ENCODE peak calls at places on chromosomes 6 and 20, in five cellular contexts. D is K562, B is neural progenitor cell, E is AG04450, H is fibroblast of lung. L is an unnamed sample.

GRCh38 chr6:87026961-87027360 is 67.9 kb downstream of the CGA start:
- DNase-seq in B (no peak), D (no peak), H (no peak), E (no peak), L (no peak)

GRCh38 chr6:132461958-132462357 is 51.0 kb downstream of the STX7 start:
- DNase-seq in B (no peak), D (no peak), E (no peak), H (no peak), L (no peak)

GRCh38 chr6:150025201-150025917 is at the start of gene RAET1L:
- DNase-seq in E (no peak), H (peak; percentile 37), D (no peak), B (no peak), L (no peak)

GRCh38 chr6:125843593-125843992 is 52.8 kb downstream of the NCOA7 start:
- DNase-seq in B (no peak), E (no peak), D (no peak), H (no peak), L (no peak)

GRCh38 chr6:142925575-142926110 is 19.3 kb downstream of the HIVEP2 start:
- DNase-seq in H (peak; percentile 93), D (no peak), E (no peak), B (no peak), L (no peak)

GRCh38 chr6:106751501-106752252 is 122.3 kb downstream of the QRSL1 start:
- DNase-seq in H (no peak), B (no peak), D (no peak), E (no peak), L (no peak)

GRCh38 chr20:24653306-24653705 is 183.9 kb downstream of the SYNDIG1 start:
- DNase-seq in E (no peak), B (no peak), D (no peak), H (no peak), L (no peak)

GRCh38 chr20:63694596-63695418 is 1.6 kb upstream of the TNFRSF6B start:
- DNase-seq in H (no peak), D (no peak), E (no peak), B (no peak), L (no peak)

GRCh38 chr6:25713802-25714201 is 40.7 kb upstream of the SLC17A4 start:
- DNase-seq in D (no peak), E (no peak), H (no peak), B (no peak), L (no peak)

GRCh38 chr20:53857723-53858236 is 212.6 kb downstream of the BCAS1 start:
- DNase-seq in E (no peak), H (no peak), D (no peak), B (no peak), L (no peak)

GRCh38 chr20:45010399-45010828 is 44.1 kb downstream of the STK4 start:
- DNase-seq in E (peak; percentile 61), B (no peak), H (peak; percentile 39), D (no peak), L (no peak)

GRCh38 chr6:56655996-56656395 is 13.3 kb upstream of the DST start:
- DNase-seq in H (no peak), B (no peak), D (peak; percentile 30), E (no peak), L (no peak)

GRCh38 chr6:115838763-115839401 is 221.8 kb downstream of the FRK start:
- DNase-seq in D (peak; percentile 47), H (peak; percentile 21), B (peak; percentile 38), E (no peak), L (no peak)

GRCh38 chr6:95352064-95352463 is 225.3 kb upstream of the MANEA start:
- DNase-seq in H (peak; percentile 19), E (no peak), B (no peak), D (no peak), L (no peak)

GRCh38 chr6:24855389-24856245 is 56.9 kb upstream of the ARMH2 start:
- DNase-seq in E (peak; percentile 59), B (peak; percentile 80), H (peak; percentile 81), D (peak; percentile 81), L (peak; percentile 22)

GRCh38 chr20:31603822-31604566 is 1.1 kb upstream of the ID1 start:
- DNase-seq in B (peak; percentile 100), D (peak; percentile 87), E (peak; percentile 63), H (peak; percentile 95), L (peak; percentile 57)

GRCh38 chr6:299050-299980 is 7.0 kb downstream of the DUSP22 start:
- DNase-seq in E (no peak), H (peak; percentile 29), D (no peak), B (no peak), L (no peak)

GRCh38 chr6:33923857-33924514 is 120.2 kb upstream of the MLN start:
- DNase-seq in H (no peak), B (no peak), D (no peak), E (no peak), L (no peak)

GRCh38 chr6:111592726-111593515 is 12.8 kb downstream of the TRAF3IP2 start:
- DNase-seq in H (no peak), B (peak; percentile 34), E (no peak), D (no peak), L (no peak)

GRCh38 chr6:286681-287499 is 5.4 kb upstream of the DUSP22 start:
- DNase-seq in E (no peak), B (no peak), H (no peak), D (no peak), L (no peak)

GRCh38 chr6:100088009-100088408 is 94.0 kb upstream of the MCHR2 start:
- DNase-seq in E (peak; percentile 4), B (no peak), H (peak; percentile 71), D (no peak), L (no peak)

GRCh38 chr6:44074383-44075136 is 52.7 kb downstream of the MRPL14 start:
- DNase-seq in D (peak; percentile 80), H (peak; percentile 82), B (peak; percentile 88), E (peak; percentile 61), L (no peak)

GRCh38 chr6:12776291-12776690 is 59.7 kb downstream of the PHACTR1 start:
- DNase-seq in H (no peak), E (no peak), D (no peak), B (no peak), L (no peak)

GRCh38 chr6:37168809-37169457 is 1.0 kb upstream of the PIM1 start:
- DNase-seq in D (peak; percentile 69), E (no peak), H (no peak), B (no peak), L (no peak)

GRCh38 chr6:159594106-159594749 is 98.8 kb downstream of the SOD2 start:
- DNase-seq in E (no peak), B (no peak), D (no peak), H (peak; percentile 58), L (no peak)

DNA sequence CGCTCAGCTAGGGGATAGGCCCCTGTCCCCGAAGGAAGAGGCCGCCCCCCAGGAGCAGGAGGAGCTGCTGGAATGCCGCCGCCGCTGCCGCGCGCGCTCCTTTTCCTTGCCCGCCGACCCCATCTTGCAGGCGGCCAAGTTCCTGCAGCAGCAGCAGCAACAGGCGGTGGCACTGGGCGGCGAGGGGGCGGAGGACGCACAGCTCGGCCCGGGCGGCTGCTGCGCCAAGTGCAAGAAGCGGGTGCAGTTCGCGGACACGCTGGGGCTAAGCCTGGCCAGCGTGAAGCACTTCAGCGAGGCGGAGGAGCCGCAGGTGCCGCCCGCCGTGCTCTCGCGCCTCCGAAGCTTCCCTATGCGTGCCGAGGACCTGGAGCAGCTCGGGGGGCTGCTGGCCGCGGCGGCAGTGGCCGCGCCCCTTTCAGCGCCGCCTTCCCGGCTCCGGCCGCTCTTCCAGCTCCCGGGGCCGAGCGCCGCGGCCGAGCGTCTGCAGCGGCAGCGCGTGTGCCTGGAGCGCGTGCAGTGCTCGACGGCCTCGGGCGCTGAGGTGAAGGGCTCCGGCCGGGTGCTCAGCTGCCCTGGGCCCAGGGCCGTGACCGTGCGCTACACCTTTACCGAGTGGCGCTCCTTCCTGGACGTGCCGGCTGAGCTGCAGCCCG is 625 bp downstream of the PPP1R3G start:
- DNase-seq in D (no peak), E (no peak), B (peak; percentile 73), H (peak; percentile 38), L (no peak)
- H3K27ac ChIP-seq in D (no peak overlapping the region), E (no peak overlapping the region), B (no peak overlapping the region), H (peak overlapping the region; percentile 13), L (peak overlapping the region; percentile 36)

GRCh38 chr6:158086706-158087518 is 81.2 kb downstream of the SERAC1 start:
- DNase-seq in D (no peak), B (no peak), E (no peak), H (peak; percentile 36), L (no peak)

GRCh38 chr6:158083687-158084325 is 84.3 kb downstream of the SERAC1 start:
- DNase-seq in H (no peak), D (no peak), B (no peak), E (no peak), L (no peak)

GRCh38 chr6:158085261-158086053 is 82.6 kb downstream of the SERAC1 start:
- DNase-seq in D (no peak), H (no peak), E (no peak), B (no peak), L (no peak)

GRCh38 chr6:158086054-158086705 is 81.9 kb downstream of the SERAC1 start:
- DNase-seq in D (no peak), E (peak; percentile 36), B (no peak), H (peak; percentile 22), L (no peak)

GRCh38 chr6:158087519-158087867 is 80.6 kb downstream of the SERAC1 start:
- DNase-seq in D (no peak), H (no peak), B (no peak), E (no peak), L (no peak)
- H3K27ac ChIP-seq in D (no peak overlapping the region), H (peak overlapping the region; percentile 35), B (no peak overlapping the region), E (peak overlapping the region; percentile 11), L (no peak overlapping the region)

DNA sequence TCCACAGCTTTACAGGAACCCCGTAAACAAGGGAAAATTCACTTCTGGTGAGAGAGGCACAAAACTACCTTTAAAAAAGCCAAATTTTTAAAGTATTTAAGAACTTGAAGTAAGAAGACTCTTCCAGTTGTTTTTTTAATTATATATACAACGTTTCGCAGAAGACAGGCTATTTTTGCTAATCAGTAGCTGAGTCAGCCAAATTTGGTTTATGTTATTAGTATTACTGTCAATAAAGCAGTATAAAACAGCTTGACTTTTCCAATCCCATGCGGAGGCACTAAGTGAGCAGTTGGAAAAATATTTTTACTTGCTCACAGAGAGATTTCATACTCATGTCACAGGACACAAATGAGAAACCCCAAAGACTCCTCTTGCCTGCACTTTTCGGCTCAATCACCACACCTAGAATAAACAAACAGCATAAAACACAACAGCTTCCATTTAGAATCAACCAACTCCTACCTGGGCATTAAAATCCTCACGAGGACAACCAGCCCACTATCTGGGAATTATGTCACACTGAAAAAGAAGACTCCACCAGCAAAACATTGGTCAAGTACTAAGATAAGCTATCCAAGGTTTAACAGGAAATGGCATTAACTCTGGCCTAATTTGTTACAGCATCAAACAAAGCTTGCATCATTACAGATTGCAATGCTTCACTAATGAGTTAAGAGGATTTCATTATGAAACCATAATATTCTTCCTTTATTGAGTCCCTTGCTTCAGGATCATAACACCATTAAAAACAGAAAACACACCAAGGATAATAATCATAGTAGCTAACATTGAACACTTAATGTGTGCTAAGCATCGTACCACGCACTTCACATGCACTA is 26.3 kb downstream of the ELOVL5 start:
- DNase-seq in B (no peak), D (no peak), E (no peak), H (peak; percentile 60), L (no peak)
- H3K27ac ChIP-seq in B (no peak overlapping the region), D (peak overlapping the region; percentile 25), E (peak overlapping the region; percentile 40), H (no peak overlapping the region), L (no peak overlapping the region)

DNA sequence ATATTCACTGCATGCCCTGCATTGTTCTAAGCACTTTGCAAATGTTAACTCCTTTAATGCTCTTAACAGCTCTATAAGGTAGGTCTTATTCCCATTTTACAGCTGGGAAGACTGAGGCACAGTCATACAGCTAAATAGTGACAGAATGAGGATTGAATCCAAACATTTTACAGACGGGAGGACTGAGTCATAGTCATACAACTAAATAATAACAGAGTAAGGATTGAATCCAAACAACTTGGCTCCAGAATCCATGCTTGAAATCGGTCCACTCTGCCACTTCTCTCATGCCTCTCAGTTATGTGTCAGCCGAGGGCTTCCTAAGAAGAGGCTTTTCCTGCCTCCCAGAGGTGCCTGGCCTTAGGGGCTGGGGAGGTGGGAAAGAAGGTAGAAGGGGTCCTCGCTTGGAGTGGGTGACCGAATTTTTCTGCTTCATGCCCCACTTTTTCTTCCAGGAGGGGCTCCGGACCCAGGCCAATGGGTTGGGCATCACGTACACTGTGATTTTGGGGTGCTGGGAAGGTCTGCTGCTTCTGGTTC is 137.4 kb upstream of the RNF24 start:
- DNase-seq in E (no peak), D (no peak), B (no peak), H (peak; percentile 32), L (no peak)
- H3K27ac ChIP-seq in E (no peak overlapping the region), D (no peak overlapping the region), B (no peak overlapping the region), H (no peak overlapping the region), L (peak overlapping the region; percentile 30)